ENCODE peak calls at places on chromosomes 1 and 21, in ten cellular contexts. One of them, this sample, is unnamed.

GRCh38 chr21:34726627-34727337 is 58.0 kb downstream of the CLIC6 start:
- DNase-seq in NCI-H1092 treated with DMSO at 0.1 percent for 48 hours: no peak
- DNase-seq in NCI-H226: no peak
- DNase-seq in GM18507: no peak
- DNase-seq in Karpas-422: no peak
- DNase-seq in stimulated activated CD4-positive, alpha-beta T cell treated with anti-CD3 and anti-CD28 coated beads, Interleukin-12 subunit alpha, Interleukin-12 subunit beta, amount 100 ng/mL, for 48 hours: no peak
- DNase-seq in iris pigment epithelial cell: peak
- DNase-seq in CD8-positive, alpha-beta T cell: no peak
- DNase-seq in mucosa of descending colon: no peak
- DNase-seq in GM20000: no peak
- DNase-seq in this sample: no peak

GRCh38 chr1:240998441-240999015 is 358.5 kb downstream of the RGS7 start:
- DNase-seq in NCI-H226: no peak
- DNase-seq in NCI-H1092 treated with DMSO at 0.1 percent for 48 hours: no peak
- DNase-seq in stimulated activated CD4-positive, alpha-beta T cell treated with anti-CD3 and anti-CD28 coated beads, Interleukin-12 subunit alpha, Interleukin-12 subunit beta, amount 100 ng/mL, for 48 hours: no peak
- DNase-seq in mucosa of descending colon: no peak
- DNase-seq in GM20000: no peak
- DNase-seq in Karpas-422: no peak
- DNase-seq in GM18507: no peak
- DNase-seq in CD8-positive, alpha-beta T cell: no peak
- DNase-seq in iris pigment epithelial cell: no peak
- DNase-seq in this sample: no peak

GRCh38 chr1:227131193-227131592 is 187.1 kb downstream of the CDC42BPA start:
- DNase-seq in Karpas-422: peak
- DNase-seq in CD8-positive, alpha-beta T cell: no peak
- DNase-seq in stimulated activated CD4-positive, alpha-beta T cell treated with anti-CD3 and anti-CD28 coated beads, Interleukin-12 subunit alpha, Interleukin-12 subunit beta, amount 100 ng/mL, for 48 hours: no peak
- DNase-seq in GM20000: peak
- DNase-seq in mucosa of descending colon: no peak
- DNase-seq in GM18507: no peak
- DNase-seq in NCI-H226: no peak
- DNase-seq in iris pigment epithelial cell: peak
- DNase-seq in NCI-H1092 treated with DMSO at 0.1 percent for 48 hours: no peak
- DNase-seq in this sample: peak

GRCh38 chr1:29356663-29357062 is 120.3 kb downstream of the PTPRU start:
- DNase-seq in GM18507: no peak
- DNase-seq in GM20000: no peak
- DNase-seq in NCI-H226: no peak
- DNase-seq in mucosa of descending colon: peak
- DNase-seq in iris pigment epithelial cell: no peak
- DNase-seq in CD8-positive, alpha-beta T cell: no peak
- DNase-seq in Karpas-422: no peak
- DNase-seq in NCI-H1092 treated with DMSO at 0.1 percent for 48 hours: no peak
- DNase-seq in stimulated activated CD4-positive, alpha-beta T cell treated with anti-CD3 and anti-CD28 coated beads, Interleukin-12 subunit alpha, Interleukin-12 subunit beta, amount 100 ng/mL, for 48 hours: no peak
- DNase-seq in this sample: no peak

GRCh38 chr1:116164056-116164889 is 53.1 kb downstream of the MAB21L3 start:
- DNase-seq in CD8-positive, alpha-beta T cell: no peak
- DNase-seq in iris pigment epithelial cell: no peak
- DNase-seq in NCI-H226: no peak
- DNase-seq in GM20000: no peak
- DNase-seq in stimulated activated CD4-positive, alpha-beta T cell treated with anti-CD3 and anti-CD28 coated beads, Interleukin-12 subunit alpha, Interleukin-12 subunit beta, amount 100 ng/mL, for 48 hours: no peak
- DNase-seq in GM18507: no peak
- DNase-seq in Karpas-422: no peak
- DNase-seq in NCI-H1092 treated with DMSO at 0.1 percent for 48 hours: no peak
- DNase-seq in mucosa of descending colon: no peak
- DNase-seq in this sample: no peak

GRCh38 chr1:236149003-236149595 is 6.8 kb downstream of the GPR137B start:
- DNase-seq in NCI-H1092 treated with DMSO at 0.1 percent for 48 hours: no peak
- DNase-seq in GM18507: no peak
- DNase-seq in mucosa of descending colon: no peak
- DNase-seq in CD8-positive, alpha-beta T cell: no peak
- DNase-seq in iris pigment epithelial cell: no peak
- DNase-seq in Karpas-422: no peak
- DNase-seq in GM20000: no peak
- DNase-seq in NCI-H226: no peak
- DNase-seq in stimulated activated CD4-positive, alpha-beta T cell treated with anti-CD3 and anti-CD28 coated beads, Interleukin-12 subunit alpha, Interleukin-12 subunit beta, amount 100 ng/mL, for 48 hours: no peak
- DNase-seq in this sample: no peak

GRCh38 chr1:11516961-11517635 is 38.1 kb downstream of the DISP3 start:
- DNase-seq in CD8-positive, alpha-beta T cell: no peak
- DNase-seq in GM18507: no peak
- DNase-seq in iris pigment epithelial cell: no peak
- DNase-seq in Karpas-422: no peak
- DNase-seq in NCI-H226: no peak
- DNase-seq in NCI-H1092 treated with DMSO at 0.1 percent for 48 hours: no peak
- DNase-seq in mucosa of descending colon: no peak
- DNase-seq in stimulated activated CD4-positive, alpha-beta T cell treated with anti-CD3 and anti-CD28 coated beads, Interleukin-12 subunit alpha, Interleukin-12 subunit beta, amount 100 ng/mL, for 48 hours: no peak
- DNase-seq in GM20000: no peak
- DNase-seq in this sample: no peak

GRCh38 chr1:219660666-219661463 is 48.0 kb upstream of the ZC3H11B start:
- DNase-seq in CD8-positive, alpha-beta T cell: no peak
- DNase-seq in GM18507: peak
- DNase-seq in stimulated activated CD4-positive, alpha-beta T cell treated with anti-CD3 and anti-CD28 coated beads, Interleukin-12 subunit alpha, Interleukin-12 subunit beta, amount 100 ng/mL, for 48 hours: peak
- DNase-seq in NCI-H226: peak
- DNase-seq in Karpas-422: peak
- DNase-seq in mucosa of descending colon: peak
- DNase-seq in GM20000: peak
- DNase-seq in iris pigment epithelial cell: peak
- DNase-seq in NCI-H1092 treated with DMSO at 0.1 percent for 48 hours: no peak
- DNase-seq in this sample: peak

GRCh38 chr1:109214695-109215623 is 1.2 kb downstream of the SARS1 start:
- DNase-seq in stimulated activated CD4-positive, alpha-beta T cell treated with anti-CD3 and anti-CD28 coated beads, Interleukin-12 subunit alpha, Interleukin-12 subunit beta, amount 100 ng/mL, for 48 hours: peak
- DNase-seq in Karpas-422: peak
- DNase-seq in CD8-positive, alpha-beta T cell: no peak
- DNase-seq in GM20000: peak
- DNase-seq in mucosa of descending colon: no peak
- DNase-seq in GM18507: no peak
- DNase-seq in NCI-H226: peak
- DNase-seq in NCI-H1092 treated with DMSO at 0.1 percent for 48 hours: peak
- DNase-seq in iris pigment epithelial cell: peak
- DNase-seq in this sample: no peak

GRCh38 chr1:235974616-235975015 is 90.3 kb downstream of the NID1 start:
- DNase-seq in CD8-positive, alpha-beta T cell: no peak
- DNase-seq in iris pigment epithelial cell: no peak
- DNase-seq in GM18507: no peak
- DNase-seq in stimulated activated CD4-positive, alpha-beta T cell treated with anti-CD3 and anti-CD28 coated beads, Interleukin-12 subunit alpha, Interleukin-12 subunit beta, amount 100 ng/mL, for 48 hours: no peak
- DNase-seq in NCI-H1092 treated with DMSO at 0.1 percent for 48 hours: no peak
- DNase-seq in Karpas-422: no peak
- DNase-seq in mucosa of descending colon: no peak
- DNase-seq in GM20000: no peak
- DNase-seq in NCI-H226: peak
- DNase-seq in this sample: no peak

GRCh38 chr1:221765527-221765926 is 23.6 kb upstream of the DUSP10 start:
- DNase-seq in GM18507: no peak
- DNase-seq in NCI-H1092 treated with DMSO at 0.1 percent for 48 hours: no peak
- DNase-seq in GM20000: no peak
- DNase-seq in CD8-positive, alpha-beta T cell: no peak
- DNase-seq in mucosa of descending colon: no peak
- DNase-seq in Karpas-422: no peak
- DNase-seq in iris pigment epithelial cell: no peak
- DNase-seq in NCI-H226: no peak
- DNase-seq in stimulated activated CD4-positive, alpha-beta T cell treated with anti-CD3 and anti-CD28 coated beads, Interleukin-12 subunit alpha, Interleukin-12 subunit beta, amount 100 ng/mL, for 48 hours: no peak
- DNase-seq in this sample: no peak

This sample was measured in MM.1S.